ENCODE peak calls at places on chromosomes 4 and X, in six cellular contexts. F is lung microvascular endothelial cell; Q is MV-4-11; N is activated effector memory CD4-positive, alpha-beta T cell treated with Interleukin-2 at 50 U/mL for 16 hours; L is foreskin fibroblast; H is activated T-helper 1 cell treated with anti-CD3 and anti-CD28 coated beads, Interleukin-12 subunit alpha, Interleukin-12 subunit beta, Interleukin-2, Interleukin-4 antibody, amounts not matched to agents 30 ng/mL and 10 ng/mL and 1 ng/mL, durations not matched to agents 14 hours and 24 hours and 36 hours. O is an unnamed sample.

GRCh38 chr4:82431026-82431745 is 796 bp downstream of the ENOPH1 start:
- DNase-seq in Q (no peak), L (peak), N (peak), H (peak), F (peak), O (no peak)

GRCh38 chrX:31593353-31593752 is 521.5 kb upstream of the FTHL17 start:
- DNase-seq in L (no peak), Q (no peak), F (no peak), H (no peak), N (no peak), O (no peak)

GRCh38 chr4:8675383-8675782 is 82.8 kb downstream of the CPZ start:
- DNase-seq in L (no peak), H (no peak), N (no peak), Q (no peak), F (peak), O (no peak)

GRCh38 chr4:148866666-148867065 is 424.5 kb upstream of the NR3C2 start:
- DNase-seq in H (no peak), F (no peak), N (no peak), Q (no peak), L (no peak), O (no peak)

GRCh38 chr4:102599887-102600286 is 98.7 kb downstream of the NFKB1 start:
- DNase-seq in Q (no peak), F (no peak), L (no peak), N (no peak), H (no peak), O (no peak)

GRCh38 chrX:124863303-124863702 is 456.4 kb upstream of the TEX13C start:
- DNase-seq in Q (no peak), F (no peak), H (no peak), L (no peak), N (no peak), O (no peak)

GRCh38 chrX:69177511-69178162 is 12.4 kb upstream of the PJA1 start:
- DNase-seq in F (no peak), Q (no peak), H (no peak), N (no peak), L (no peak), O (no peak)

GRCh38 chr4:43242611-43243010 is 350.1 kb downstream of the GRXCR1 start:
- DNase-seq in L (peak), N (no peak), Q (peak), F (no peak), H (no peak), O (no peak)

O was measured in T-helper 2 cell treated with Interferon-gamma antibody and Interleukin-4, amounts not matched to agents 5 μg/mL and 100 μg/mL, for 36 hours.